ENCODE peak calls at places on chromosomes 11 and 22, in nine cellular contexts. I, H, M, E, K, L, P, T and X are unnamed samples.

GRCh38 chr11:14248577-14248976 is 110.4 kb downstream of the RRAS2 start:
- DNase-seq in I (no peak), H (peak), M (no peak), E (no peak), K (no peak), L (no peak), P (no peak), T (no peak), X (no peak)

GRCh38 chr22:49368976-49369725 is 458.5 kb downstream of the BRD1 start:
- DNase-seq in I (peak), H (peak), M (no peak), E (peak), K (no peak), L (peak), P (no peak), T (peak), X (peak)

GRCh38 chr11:32485733-32486132 is 50.4 kb upstream of the WT1 start:
- DNase-seq in I (no peak), H (no peak), M (no peak), E (no peak), K (no peak), L (no peak), P (no peak), T (no peak), X (no peak)

GRCh38 chr11:88656960-88657738 is 319.6 kb upstream of the CTSC start:
- DNase-seq in I (no peak), H (no peak), M (no peak), E (no peak), K (no peak), L (no peak), P (no peak), T (no peak), X (no peak)

GRCh38 chr11:19595840-19596751 is 116.5 kb upstream of the NAV2 start:
- DNase-seq in I (peak), H (no peak), M (peak), E (peak), K (no peak), L (no peak), P (peak), T (no peak), X (peak)

GRCh38 chr11:34263462-34264186 is 94.2 kb downstream of the ABTB2 start:
- DNase-seq in I (peak), H (peak), M (peak), E (no peak), K (peak), L (no peak), P (peak), T (no peak), X (no peak)

GRCh38 chr11:80598905-80599304 is 1158.1 kb upstream of the TENM4 start:
- DNase-seq in I (no peak), H (no peak), M (no peak), E (no peak), K (no peak), L (no peak), P (no peak), T (no peak), X (no peak)

GRCh38 chr22:46668116-46668515 is 47.9 kb downstream of the GRAMD4 start:
- DNase-seq in I (no peak), H (no peak), M (no peak), E (no peak), K (no peak), L (no peak), P (no peak), T (no peak), X (no peak)

GRCh38 chr11:26283852-26284421 is 48.0 kb upstream of the ANO3 start:
- DNase-seq in I (no peak), H (no peak), M (no peak), E (no peak), K (no peak), L (no peak), P (no peak), T (no peak), X (no peak)

GRCh38 chr11:68840661-68841653 is 759 bp downstream of the CPT1A start:
- DNase-seq in I (peak), H (peak), M (peak), E (peak), K (peak), L (peak), P (peak), T (peak), X (peak)

GRCh38 chr11:68596231-68596630 is 88.1 kb upstream of the GAL start:
- DNase-seq in I (no peak), H (no peak), M (no peak), E (no peak), K (no peak), L (no peak), P (no peak), T (no peak), X (no peak)

GRCh38 chr11:19444231-19444630 is 203.5 kb upstream of the E2F8 start:
- DNase-seq in I (no peak), H (no peak), M (peak), E (no peak), K (no peak), L (no peak), P (no peak), T (peak), X (no peak)

GRCh38 chr11:127056338-127056971 is 55.9 kb upstream of the KIRREL3 start:
- DNase-seq in I (peak), H (no peak), M (no peak), E (no peak), K (no peak), L (peak), P (no peak), T (peak), X (peak)

GRCh38 chr22:48573766-48574165 is 1253.9 kb downstream of the BRD1 start:
- DNase-seq in I (no peak), H (no peak), M (no peak), E (no peak), K (no peak), L (no peak), P (no peak), T (no peak), X (no peak)

DNA sequence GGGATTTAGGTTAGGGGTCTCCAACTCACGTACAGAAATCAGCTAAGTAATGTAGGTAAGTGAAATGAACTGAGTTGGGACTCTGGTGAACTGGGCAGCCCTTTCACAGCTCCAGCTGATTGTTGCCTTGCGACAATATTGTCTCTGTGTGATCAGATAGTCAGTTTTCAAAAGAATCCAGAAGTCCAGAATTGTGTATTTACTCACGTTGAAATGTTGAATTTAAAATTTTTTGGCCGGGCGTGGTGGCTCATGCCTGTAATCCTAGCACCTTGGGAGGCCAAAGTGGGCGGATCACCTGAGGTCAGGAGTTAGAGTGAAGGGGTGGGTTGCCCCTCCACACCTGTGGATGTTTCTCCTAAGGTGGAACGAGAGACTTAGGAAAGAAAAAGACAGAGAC is 18.8 kb upstream of the WDR74 start:
- DNase-seq in I (no peak), H (no peak), M (no peak), E (no peak), K (no peak), L (no peak), P (no peak), T (no peak), X (no peak)
- H3K4me3 ChIP-seq in I (peak), H (no peak), M (no peak), E (no peak), K (no peak), L (peak), P (no peak), T (peak), X (no peak)

GRCh38 chr22:41524283-41524682 is 20.0 kb downstream of the POLR3H start:
- DNase-seq in I (no peak), H (peak), M (peak), E (no peak), K (peak), L (no peak), P (peak), T (no peak), X (no peak)
- TF ChIP-seq POLR2A in I (no peak), H (no peak), M (no peak), E (no peak), K (no peak), L (peak), P (no peak), T (no peak), X (no peak)

GRCh38 chr22:41324818-41325528 is 23.6 kb downstream of the ZC3H7B start:
- DNase-seq in I (no peak), H (no peak), M (no peak), E (no peak), K (no peak), L (no peak), P (no peak), T (no peak), X (no peak)

GRCh38 chr22:41315586-41315985 is 14.3 kb downstream of the ZC3H7B start:
- DNase-seq in I (no peak), H (no peak), M (no peak), E (no peak), K (no peak), L (no peak), P (no peak), T (no peak), X (no peak)

GRCh38 chr22:41314821-41315220 is 13.5 kb downstream of the ZC3H7B start:
- DNase-seq in I (no peak), H (no peak), M (no peak), E (no peak), K (no peak), L (no peak), P (no peak), T (no peak), X (no peak)

DNA sequence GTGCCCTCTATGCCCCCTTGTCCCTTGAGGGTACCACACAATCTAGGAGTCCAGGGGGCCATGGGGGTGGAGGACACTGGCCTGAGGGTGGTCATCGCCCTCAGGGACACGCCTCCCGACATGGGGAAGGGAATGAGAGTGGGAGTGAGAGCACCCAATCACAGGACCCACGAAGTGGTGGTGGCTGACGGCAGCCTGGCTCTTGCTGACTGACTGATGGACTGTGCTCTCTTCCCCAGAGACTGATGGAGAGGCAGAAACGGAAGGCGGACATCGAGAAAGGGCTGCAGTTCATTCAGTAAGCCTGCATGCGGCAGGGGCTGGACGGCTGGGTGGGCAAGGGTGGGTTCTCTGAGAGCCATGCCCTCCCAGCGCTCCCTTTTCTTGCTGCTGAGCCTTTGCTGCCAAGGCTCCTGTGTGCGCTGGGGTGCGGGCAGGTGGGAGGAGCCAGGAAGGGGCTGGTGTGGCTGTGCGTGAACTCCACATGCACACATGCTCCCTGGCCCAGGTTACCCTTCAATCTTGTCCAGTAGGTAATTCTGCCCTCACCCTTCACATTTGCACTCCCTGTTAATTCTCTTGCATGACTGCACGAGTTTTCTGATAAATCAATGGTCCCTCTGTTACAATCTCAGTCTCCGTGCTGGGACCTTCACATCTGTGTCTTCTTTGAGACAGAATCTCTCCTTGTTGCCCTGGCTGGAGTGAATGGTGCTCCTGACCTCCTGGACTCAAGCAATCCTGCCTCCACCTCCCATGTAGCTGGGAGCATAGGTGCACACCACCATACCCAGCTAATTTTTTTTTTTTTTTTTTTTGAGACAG is 19.3 kb downstream of the ZC3H7B start:
- DNase-seq in I (no peak), H (no peak), M (no peak), E (no peak), K (no peak), L (no peak), P (peak), T (no peak), X (no peak)
- H3K4me3 ChIP-seq in I (no peak), H (no peak), M (no peak), E (no peak), K (no peak), L (no peak), P (no peak), T (no peak), X (no peak)

GRCh38 chr11:76782526-76783293 is 446 bp upstream of the TSKU start:
- DNase-seq in I (peak), H (peak), M (peak), E (peak), K (peak), L (peak), P (peak), T (peak), X (peak)
- TF ChIP-seq POLR2A in I (peak), H (no peak), M (no peak), E (no peak), K (no peak), L (peak), P (no peak), T (peak), X (no peak)

GRCh38 chr22:27298387-27299141 is 503.0 kb downstream of the MN1 start:
- DNase-seq in I (no peak), H (no peak), M (no peak), E (no peak), K (no peak), L (no peak), P (no peak), T (no peak), X (no peak)
- H3K4me3 ChIP-seq in I (no peak), H (no peak), M (no peak), E (no peak), K (no peak), L (no peak), P (no peak), T (no peak), X (no peak)

GRCh38 chr11:72235351-72236057 is 8.5 kb downstream of the PHOX2A start:
- DNase-seq in I (no peak), H (no peak), M (no peak), E (no peak), K (no peak), L (peak), P (no peak), T (no peak), X (peak)
- TF ChIP-seq POLR2A in I (no peak), H (no peak), M (no peak), E (no peak), K (no peak), L (no peak), P (no peak), T (no peak), X (no peak)

DNA sequence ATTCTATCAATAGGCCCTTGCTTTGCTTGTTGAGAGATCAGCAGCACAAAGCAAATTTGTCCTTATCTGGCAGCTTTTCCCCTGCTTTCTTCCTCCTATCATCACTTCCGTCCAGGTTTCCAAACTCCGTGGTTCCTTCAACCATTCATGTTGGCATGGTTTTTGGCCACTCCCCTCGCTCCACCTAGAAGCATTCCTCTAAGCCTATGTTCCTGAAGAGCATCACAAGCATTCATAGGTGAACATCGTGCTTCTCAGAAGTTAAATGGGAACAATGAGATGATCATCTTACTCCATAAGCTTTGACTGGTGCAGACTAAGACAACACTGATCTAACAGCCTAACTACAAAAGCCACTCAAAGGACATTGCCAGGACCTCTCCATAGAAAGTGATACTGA is 86.3 kb downstream of the ETS1 start:
- DNase-seq in I (no peak), H (no peak), M (no peak), E (no peak), K (no peak), L (no peak), P (no peak), T (no peak), X (no peak)
- H3K4me3 ChIP-seq in I (no peak), H (no peak), M (no peak), E (no peak), K (no peak), L (no peak), P (no peak), T (no peak), X (no peak)

GRCh38 chr11:61854206-61854875 is 26.2 kb downstream of the FADS2 start:
- DNase-seq in I (no peak), H (no peak), M (no peak), E (no peak), K (no peak), L (no peak), P (no peak), T (no peak), X (no peak)
- TF ChIP-seq POLR2A in I (no peak), H (no peak), M (no peak), E (no peak), K (no peak), L (no peak), P (no peak), T (no peak), X (no peak)

DNA sequence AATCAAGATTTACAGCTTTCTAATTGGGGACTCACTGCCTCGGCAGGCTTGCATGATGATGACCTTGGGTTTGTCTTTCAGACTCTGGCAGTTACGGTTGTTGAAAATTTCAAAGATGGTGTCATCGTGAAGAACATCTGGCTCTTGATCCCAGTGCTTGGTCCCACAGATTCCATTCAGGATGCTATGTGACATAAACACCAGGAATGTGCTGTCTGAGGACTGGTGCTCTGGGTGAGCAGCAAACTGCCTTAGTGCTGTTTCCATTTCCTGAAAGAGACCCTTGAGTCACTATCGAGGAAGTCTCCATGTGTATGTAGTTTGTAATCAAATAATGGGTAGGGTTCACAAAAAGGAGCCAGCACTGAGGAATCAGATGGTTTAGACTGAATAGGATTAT is 7.1 kb downstream of the CASP12 start:
- DNase-seq in I (no peak), H (no peak), M (peak), E (no peak), K (no peak), L (no peak), P (no peak), T (no peak), X (no peak)
- H3K4me3 ChIP-seq in I (no peak), H (no peak), M (no peak), E (no peak), K (no peak), L (no peak), P (no peak), T (no peak), X (no peak)

DNA sequence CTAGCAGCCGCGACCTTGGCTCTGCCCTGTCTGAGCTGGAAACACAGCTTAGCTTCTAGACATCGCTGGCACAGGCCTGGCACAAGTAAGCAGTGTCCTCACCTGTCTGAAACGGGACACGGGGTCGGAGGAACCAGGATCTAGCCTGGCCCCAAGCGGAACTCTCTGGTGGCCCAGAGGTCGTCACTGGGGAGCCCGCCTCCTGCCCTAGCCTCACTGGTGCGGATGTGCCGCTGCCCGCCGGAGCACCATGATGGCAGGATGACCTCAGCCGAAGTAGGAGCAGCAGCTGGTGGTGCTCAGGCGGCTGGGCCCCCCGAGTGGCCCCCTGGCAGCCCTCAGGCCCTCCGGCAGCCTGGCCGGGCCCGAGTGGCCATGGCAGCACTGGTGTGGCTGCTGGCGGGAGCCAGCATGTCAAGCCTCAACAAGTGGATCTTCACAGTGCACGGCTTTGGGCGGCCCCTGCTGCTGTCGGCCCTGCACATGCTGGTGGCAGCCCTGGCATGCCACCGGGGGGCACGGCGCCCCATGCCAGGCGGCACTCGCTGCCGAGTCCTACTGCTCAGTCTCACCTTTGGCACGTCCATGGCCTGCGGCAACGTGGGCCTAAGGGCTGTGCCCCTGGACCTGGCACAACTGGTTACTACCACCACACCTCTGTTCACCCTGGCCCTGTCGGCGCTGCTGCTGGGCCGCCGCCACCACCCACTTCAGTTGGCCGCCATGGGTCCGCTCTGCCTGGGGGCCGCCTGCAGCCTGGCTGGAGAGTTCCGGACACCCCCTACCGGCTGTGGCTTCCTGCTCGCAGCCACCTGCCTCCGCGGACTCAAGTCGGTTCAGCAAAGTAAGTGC is 871 bp downstream of the SLC35E4 start:
- DNase-seq in I (peak), H (peak), M (no peak), E (no peak), K (peak), L (peak), P (peak), T (no peak), X (peak)
- TF ChIP-seq POLR2A in I (no peak), H (no peak), M (no peak), E (no peak), K (no peak), L (no peak), P (no peak), T (no peak), X (no peak)